ENCODE peak calls at places on chromosomes 12 and 14, in six cellular contexts. Y is neuronal stem cell, X is RWPE2, W is transverse colon, F is GM23338, B is gastrocnemius medialis. A is an unnamed sample.

GRCh38 chr14:103116645-103117044 is 6.6 kb upstream of the TNFAIP2 start:
- DNase-seq in Y (no peak), X (no peak), W (no peak), F (no peak), B (no peak), A (no peak)

GRCh38 chr12:57456145-57456700 is 1.1 kb downstream of the INHBE start:
- DNase-seq in Y (peak), X (no peak), W (no peak), F (peak), B (peak), A (no peak)

GRCh38 chr12:7093486-7093885 is 1.2 kb upstream of the C1R start:
- DNase-seq in Y (no peak), X (no peak), W (no peak), F (no peak), B (no peak), A (no peak)

GRCh38 chr12:29212682-29213397 is 63.8 kb downstream of the FAR2 start:
- DNase-seq in Y (no peak), X (no peak), W (no peak), F (no peak), B (no peak), A (no peak)

GRCh38 chr12:1279050-1279449 is 288.0 kb downstream of the ERC1 start:
- DNase-seq in Y (no peak), X (no peak), W (no peak), F (no peak), B (no peak), A (no peak)

GRCh38 chr14:104207142-104207845 is 68.9 kb downstream of the KIF26A start:
- DNase-seq in Y (no peak), X (no peak), W (no peak), F (no peak), B (no peak), A (no peak)

GRCh38 chr12:47408171-47408871 is 297.5 kb downstream of the RPAP3 start:
- DNase-seq in Y (no peak), X (no peak), W (peak), F (peak), B (no peak), A (no peak)

GRCh38 chr14:29937116-29937515 is 9.5 kb upstream of the PRKD1 start:
- DNase-seq in Y (no peak), X (no peak), W (no peak), F (no peak), B (no peak), A (no peak)

GRCh38 chr14:35632276-35633071 is 98.5 kb downstream of the INSM2 start:
- DNase-seq in Y (no peak), X (no peak), W (no peak), F (no peak), B (no peak), A (no peak)

GRCh38 chr12:69685810-69686209 is 13.3 kb downstream of the BEST3 start:
- DNase-seq in Y (no peak), X (no peak), W (no peak), F (no peak), B (peak), A (no peak)

GRCh38 chr14:104601786-104602185 is 2.8 kb downstream of the TMEM179 start:
- DNase-seq in Y (no peak), X (peak), W (no peak), F (no peak), B (no peak), A (no peak)

GRCh38 chr14:105857816-105858675 is 331.7 kb downstream of the TMEM121 start:
- DNase-seq in Y (no peak), X (peak), W (peak), F (no peak), B (no peak), A (peak)

GRCh38 chr14:93042968-93043940 is 72.5 kb downstream of the ITPK1 start:
- DNase-seq in Y (no peak), X (peak), W (peak), F (no peak), B (peak), A (no peak)

GRCh38 chr14:101187017-101187815 is 283.7 kb upstream of the RTL1 start:
- DNase-seq in Y (no peak), X (peak), W (no peak), F (no peak), B (no peak), A (no peak)

GRCh38 chr14:81441626-81442134 is 41.6 kb upstream of the STON2 start:
- DNase-seq in Y (no peak), X (no peak), W (no peak), F (no peak), B (no peak), A (no peak)

GRCh38 chr12:103771466-103771865 is 69.6 kb downstream of the NT5DC3 start:
- DNase-seq in Y (no peak), X (no peak), W (peak), F (peak), B (peak), A (no peak)

GRCh38 chr14:98957211-98958047 is 314.6 kb downstream of the BCL11B start:
- DNase-seq in Y (no peak), X (peak), W (peak), F (no peak), B (peak), A (no peak)

GRCh38 chr12:124677552-124678356 is 110.3 kb upstream of the NCOR2 start:
- DNase-seq in Y (no peak), X (no peak), W (no peak), F (no peak), B (no peak), A (no peak)

GRCh38 chr12:93378373-93379310 is 917 bp downstream of the NUDT4 start:
- DNase-seq in Y (peak), X (no peak), W (peak), F (peak), B (peak), A (peak)

GRCh38 chr12:11958216-11959091 is 112.3 kb upstream of the BCL2L14 start:
- DNase-seq in Y (no peak), X (no peak), W (no peak), F (no peak), B (no peak), A (no peak)

GRCh38 chr12:132166801-132167591 is 22.7 kb downstream of the NOC4L start:
- DNase-seq in Y (no peak), X (no peak), W (no peak), F (no peak), B (no peak), A (no peak)

GRCh38 chr12:6452245-6452731 is 446 bp downstream of the TAPBPL start:
- DNase-seq in Y (no peak), X (peak), W (peak), F (no peak), B (peak), A (no peak)

GRCh38 chr12:94561943-94562411 is 88.4 kb downstream of the TMCC3 start:
- DNase-seq in Y (no peak), X (no peak), W (peak), F (no peak), B (peak), A (no peak)

GRCh38 chr14:50173891-50174290 is 57.5 kb downstream of the SOS2 start:
- DNase-seq in Y (no peak), X (no peak), W (no peak), F (no peak), B (no peak), A (no peak)

GRCh38 chr14:47389520-47389919 is 285.9 kb downstream of the MDGA2 start:
- DNase-seq in Y (peak), X (no peak), W (no peak), F (peak), B (no peak), A (no peak)

DNA sequence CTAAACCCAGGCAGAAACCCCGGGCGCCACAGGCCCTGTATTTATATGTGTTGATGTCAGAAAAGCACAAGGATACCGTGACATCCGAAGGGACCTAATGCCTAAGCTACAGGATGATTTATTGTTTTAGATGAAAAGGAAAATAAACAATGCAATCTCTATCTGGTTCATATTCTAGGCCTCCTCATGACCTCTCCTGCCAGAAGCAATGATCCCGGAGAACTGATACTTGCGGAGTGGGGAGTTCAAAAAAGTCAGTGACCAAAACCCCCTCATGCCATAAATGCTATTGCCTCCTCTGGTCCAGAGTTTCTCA is 849 bp upstream of the CSRP2 start:
- DNase-seq in Y (no peak), X (no peak), W (no peak), F (no peak), B (no peak), A (no peak)
- H3K27ac ChIP-seq in Y (peak), X (peak), W (peak), F (peak), B (peak), A (no peak)

GRCh38 chr12:123120452-123121166 is 30.3 kb downstream of the PITPNM2 start:
- DNase-seq in Y (no peak), X (no peak), W (no peak), F (no peak), B (no peak), A (no peak)
- H3K27ac ChIP-seq in Y (no peak), X (no peak), W (peak), F (no peak), B (no peak), A (peak)

GRCh38 chr12:119241049-119241448 is 62.3 kb downstream of the HSPB8 start:
- DNase-seq in Y (no peak), X (no peak), W (no peak), F (no peak), B (no peak), A (no peak)
- H3K27ac ChIP-seq in Y (no peak), X (no peak), W (no peak), F (no peak), B (no peak), A (no peak)

GRCh38 chr14:90354551-90355298 is 23.0 kb upstream of the NRDE2 start:
- DNase-seq in Y (no peak), X (no peak), W (no peak), F (no peak), B (no peak), A (no peak)

GRCh38 chr14:90356925-90357324 is 25.2 kb upstream of the NRDE2 start:
- DNase-seq in Y (no peak), X (no peak), W (no peak), F (no peak), B (no peak), A (no peak)

DNA sequence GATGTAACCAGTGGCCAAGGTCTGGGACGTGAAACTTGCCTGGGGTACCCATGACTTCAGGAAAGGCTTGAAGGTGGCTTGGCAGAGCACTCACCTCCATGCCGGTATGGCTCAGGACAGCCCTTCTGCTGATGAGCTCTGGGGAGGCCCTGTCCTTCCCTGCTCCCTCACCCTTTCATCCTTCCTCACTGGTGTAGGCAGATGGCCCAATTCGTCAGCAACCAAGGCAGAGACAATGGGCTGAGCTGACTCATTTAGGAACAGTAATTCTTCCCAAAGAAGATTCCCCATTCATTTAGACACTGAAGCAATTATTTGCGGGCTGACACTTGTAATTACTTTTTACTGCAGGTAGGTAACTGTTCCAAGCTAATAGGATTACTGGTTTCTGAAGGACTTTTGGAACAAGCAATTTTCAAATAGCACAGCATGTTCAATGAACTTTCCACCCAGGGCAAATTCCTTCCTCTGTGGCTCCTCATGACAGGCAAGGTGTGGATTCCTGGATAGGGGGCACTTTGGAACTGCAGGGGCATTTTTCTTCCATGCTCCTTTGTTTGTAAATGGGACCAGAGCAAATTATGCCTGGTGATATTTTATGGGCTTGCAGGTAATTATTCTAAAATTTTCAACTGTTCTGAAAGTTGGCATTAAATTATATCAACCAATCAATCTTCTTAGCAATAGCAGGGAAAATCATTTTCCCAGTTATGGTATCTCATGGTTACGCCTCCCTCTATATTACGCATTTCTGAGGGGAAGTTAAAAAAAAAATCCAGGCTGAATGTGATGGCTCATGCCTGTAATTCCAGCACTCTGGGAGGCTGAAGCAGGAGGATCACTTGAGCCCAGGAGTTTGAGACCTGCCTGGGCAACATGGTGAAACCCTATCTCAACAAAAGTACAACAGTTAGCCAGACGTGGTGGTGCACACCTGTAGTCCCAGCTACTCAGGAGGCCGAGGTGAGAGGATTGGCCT is 24.1 kb upstream of the NRDE2 start:
- DNase-seq in Y (no peak), X (no peak), W (no peak), F (no peak), B (no peak), A (no peak)
- H3K27ac ChIP-seq in Y (peak), X (no peak), W (no peak), F (no peak), B (no peak), A (no peak)